ENCODE peak calls at places on chromosomes 6 and 20, in six cellular contexts. Q is activated T-cell treated with anti-CD3 and anti-CD28 coated beads, Interleukin-2, amount 50 U/mL, for 72 hours; B is CD8-positive, alpha-beta T cell; A is T-helper 17 cell; Y is activated naive CD4-positive, alpha-beta T cell treated with anti-CD3 and anti-CD28 coated beads for 36 hours; R is hypothalamus. J is an unnamed sample.

GRCh38 chr20:61764471-61765020 is 301.1 kb downstream of the TAF4 start:
- DNase-seq in Q (no peak), B (no peak), A (no peak), Y (no peak), R (no peak), J (no peak)

GRCh38 chr6:43668151-43669028 is 19.2 kb downstream of the MRPS18A start:
- DNase-seq in Q (peak; percentile 60), B (peak; percentile 39), A (no peak), Y (peak; percentile 64), R (peak; percentile 46), J (peak; percentile 80)

GRCh38 chr6:139923964-139924475 is 549.6 kb upstream of the CITED2 start:
- DNase-seq in Q (no peak), B (no peak), A (no peak), Y (no peak), R (no peak), J (no peak)

GRCh38 chr6:118896339-118897136 is 2.6 kb downstream of the ASF1A start:
- DNase-seq in Q (no peak), B (no peak), A (no peak), Y (no peak), R (no peak), J (no peak)

GRCh38 chr6:157755032-157755751 is 67.9 kb upstream of the SNX9 start:
- DNase-seq in Q (no peak), B (no peak), A (no peak), Y (no peak), R (no peak), J (no peak)

GRCh38 chr6:101605874-101606273 is 212.4 kb downstream of the GRIK2 start:
- DNase-seq in Q (no peak), B (no peak), A (no peak), Y (no peak), R (no peak), J (no peak)

GRCh38 chr6:34795836-34796425 is 4.0 kb downstream of the BLTP3A start:
- DNase-seq in Q (no peak), B (no peak), A (no peak), Y (no peak), R (no peak), J (no peak)

GRCh38 chr6:6993503-6994237 is 114.1 kb upstream of the RREB1 start:
- DNase-seq in Q (no peak), B (no peak), A (no peak), Y (no peak), R (no peak), J (no peak)

GRCh38 chr20:11852801-11853200 is 64.9 kb upstream of the BTBD3 start:
- DNase-seq in Q (no peak), B (no peak), A (no peak), Y (no peak), R (no peak), J (no peak)

GRCh38 chr20:61494763-61495595 is 242.9 kb downstream of the CDH4 start:
- DNase-seq in Q (no peak), B (no peak), A (no peak), Y (no peak), R (no peak), J (no peak)

GRCh38 chr6:43053545-43054205 is at the start of gene CUL7:
- DNase-seq in Q (peak; percentile 95), B (peak; percentile 91), A (peak; percentile 85), Y (peak; percentile 96), R (peak; percentile 58), J (peak; percentile 96)

GRCh38 chr6:28393912-28394662 is 5.5 kb downstream of the ZSCAN12 start:
- DNase-seq in Q (no peak), B (no peak), A (no peak), Y (no peak), R (no peak), J (no peak)

GRCh38 chr6:42960243-42961019 is at the start of gene GNMT:
- DNase-seq in Q (peak; percentile 49), B (peak; percentile 40), A (peak; percentile 19), Y (peak; percentile 34), R (no peak), J (no peak)

GRCh38 chr20:51837876-51838420 is 35.6 kb upstream of the SALL4 start:
- DNase-seq in Q (no peak), B (no peak), A (no peak), Y (no peak), R (no peak), J (no peak)

GRCh38 chr6:145017516-145017915 is 717.8 kb downstream of the EPM2A start:
- DNase-seq in Q (no peak), B (no peak), A (no peak), Y (no peak), R (no peak), J (no peak)

GRCh38 chr6:131958095-131958494 is 6.9 kb upstream of the CCN2 start:
- DNase-seq in Q (no peak), B (no peak), A (no peak), Y (no peak), R (no peak), J (no peak)

GRCh38 chr6:154861825-154862224 is 128.6 kb downstream of the SCAF8 start:
- DNase-seq in Q (no peak), B (no peak), A (no peak), Y (no peak), R (no peak), J (no peak)

GRCh38 chr20:13930246-13930645 is 60.2 kb downstream of the SEL1L2 start:
- DNase-seq in Q (no peak), B (no peak), A (no peak), Y (no peak), R (no peak), J (no peak)

GRCh38 chr6:37168809-37169457 is 1.0 kb upstream of the PIM1 start:
- DNase-seq in Q (peak; percentile 45), B (no peak), A (no peak), Y (peak; percentile 76), R (no peak), J (no peak)

GRCh38 chr6:167952512-167952859 is 45.0 kb upstream of the KIF25 start:
- DNase-seq in Q (no peak), B (no peak), A (no peak), Y (no peak), R (no peak), J (no peak)

GRCh38 chr6:77816766-77817270 is 164.0 kb downstream of the MEI4 start:
- DNase-seq in Q (no peak), B (no peak), A (no peak), Y (no peak), R (no peak), J (no peak)

GRCh38 chr6:75532521-75532920 is 38.9 kb upstream of the FILIP1 start:
- DNase-seq in Q (no peak), B (no peak), A (no peak), Y (no peak), R (no peak), J (no peak)

GRCh38 chr6:102223942-102224341 is 830.4 kb downstream of the GRIK2 start:
- DNase-seq in Q (no peak), B (no peak), A (no peak), Y (no peak), R (no peak), J (no peak)

GRCh38 chr20:57869291-57869950 is 159.6 kb upstream of the PMEPA1 start:
- DNase-seq in Q (no peak), B (no peak), A (no peak), Y (no peak), R (no peak), J (peak; percentile 27)

GRCh38 chr6:1201547-1202200 is 110.2 kb upstream of the FOXQ1 start:
- DNase-seq in Q (peak; percentile 8), B (no peak), A (no peak), Y (no peak), R (no peak), J (no peak)

GRCh38 chr6:143642403-143642802 is 35.4 kb upstream of the PHACTR2 start:
- DNase-seq in Q (no peak), B (no peak), A (no peak), Y (no peak), R (no peak), J (no peak)